ENCODE peak calls at places on chromosomes 2 and 18, in seven cellular contexts. B is A549, N is aorta, Z is heart right ventricle, X is lower lobe of right lung, O is RWPE2, P is body of pancreas. D is an unnamed sample. For H3K4me1, the result is how much of the 10 kb centered on the place peaks cover.

GRCh38 chr2:235669983-235670962 is 176.4 kb downstream of the AGAP1 start:
- ATAC-seq in B (peak), N (peak), Z (peak), X (peak), O (peak), P (peak), D (peak)

GRCh38 chr18:78123144-78123909 is 856.3 kb upstream of the SALL3 start:
- ATAC-seq in B (no peak), N (no peak), Z (no peak), X (no peak), O (no peak), P (no peak), D (no peak)

GRCh38 chr18:10025756-10026290 is 112.0 kb downstream of the VAPA start:
- ATAC-seq in B (no peak), N (peak), Z (peak), X (no peak), O (no peak), P (no peak), D (no peak)

GRCh38 chr2:215747244-215747620 is 266.1 kb downstream of the MREG start:
- ATAC-seq in B (peak), N (no peak), Z (no peak), X (no peak), O (peak), P (no peak), D (no peak)

GRCh38 chr2:18045230-18045629 is 166.8 kb downstream of the KCNS3 start:
- ATAC-seq in B (no peak), N (no peak), Z (no peak), X (no peak), O (no peak), P (no peak), D (no peak)

GRCh38 chr18:78673516-78674321 is 305.9 kb upstream of the SALL3 start:
- ATAC-seq in B (no peak), N (peak), Z (no peak), X (no peak), O (no peak), P (no peak), D (no peak)

GRCh38 chr18:36304723-36305122 is 7.2 kb downstream of the FHOD3 start:
- ATAC-seq in B (no peak), N (no peak), Z (no peak), X (no peak), O (no peak), P (no peak), D (no peak)

GRCh38 chr2:10136187-10136934 is 13.8 kb downstream of the RRM2 start:
- ATAC-seq in B (no peak), N (no peak), Z (no peak), X (no peak), O (peak), P (no peak), D (no peak)

GRCh38 chr18:63267990-63268721 is 51.4 kb downstream of the BCL2 start:
- ATAC-seq in B (no peak), N (no peak), Z (no peak), X (no peak), O (no peak), P (no peak), D (no peak)

GRCh38 chr2:48238381-48238780 is 291.6 kb upstream of the STON1 start:
- ATAC-seq in B (no peak), N (no peak), Z (peak), X (no peak), O (no peak), P (no peak), D (no peak)

GRCh38 chr2:204260162-204260877 is 285.0 kb upstream of the PARD3B start:
- ATAC-seq in B (peak), N (peak), Z (peak), X (peak), O (peak), P (peak), D (peak)

GRCh38 chr18:29501952-29502351 is 1325.0 kb upstream of the CDH2 start:
- ATAC-seq in B (no peak), N (no peak), Z (no peak), X (no peak), O (peak), P (no peak), D (no peak)

GRCh38 chr2:227717687-227718567 is at the start of gene SLC19A3:
- ATAC-seq in B (peak), N (peak), Z (peak), X (peak), O (peak), P (peak), D (peak)

GRCh38 chr2:136141510-136142154 is 23.7 kb upstream of the CXCR4 start:
- ATAC-seq in B (no peak), N (no peak), Z (no peak), X (no peak), O (no peak), P (no peak), D (no peak)

GRCh38 chr2:212863185-212863588 is 288.2 kb downstream of the IKZF2 start:
- ATAC-seq in B (no peak), N (no peak), Z (no peak), X (no peak), O (no peak), P (no peak), D (no peak)

GRCh38 chr18:23586249-23587196 is at the start of gene NPC1:
- ATAC-seq in B (peak), N (peak), Z (peak), X (peak), O (peak), P (peak), D (peak)

GRCh38 chr18:22790545-22791415 is 142.3 kb upstream of the RBBP8 start:
- ATAC-seq in B (no peak), N (no peak), Z (no peak), X (no peak), O (no peak), P (no peak), D (no peak)

GRCh38 chr2:109654316-109655050 is 40.3 kb downstream of the SOWAHC start:
- ATAC-seq in B (no peak), N (no peak), Z (no peak), X (no peak), O (no peak), P (no peak), D (no peak)

GRCh38 chr18:12053312-12053711 is 40.3 kb upstream of the ANKRD62 start:
- ATAC-seq in B (no peak), N (no peak), Z (no peak), X (peak), O (no peak), P (no peak), D (no peak)

GRCh38 chr2:62321370-62321769 is 125.5 kb downstream of the B3GNT2 start:
- ATAC-seq in B (no peak), N (no peak), Z (no peak), X (no peak), O (no peak), P (no peak), D (no peak)

GRCh38 chr2:153568105-153568504 is 89.5 kb upstream of the RPRM start:
- ATAC-seq in B (no peak), N (no peak), Z (no peak), X (no peak), O (no peak), P (peak), D (no peak)

GRCh38 chr2:111139637-111140317 is 19.1 kb downstream of the BCL2L11 start:
- ATAC-seq in B (no peak), N (no peak), Z (no peak), X (no peak), O (peak), P (peak), D (no peak)
- H3K4me1 ChIP-seq in B (under half), N (under half), Z (under half), X (under half), O (under half), P (under half), D (under half)

GRCh38 chr2:24930768-24931167 is 10.7 kb upstream of the ADCY3 start:
- ATAC-seq in B (peak), N (no peak), Z (peak), X (no peak), O (peak), P (no peak), D (no peak)
- H3K4me1 ChIP-seq in B (under half), N (under half), Z (under half), X (under half), O (under half), P (under half), D (under half)

GRCh38 chr2:218877891-218878290 is 2.8 kb upstream of the WNT10A start:
- ATAC-seq in B (no peak), N (no peak), Z (no peak), X (no peak), O (no peak), P (no peak), D (no peak)

GRCh38 chr2:218877331-218877730 is 3.3 kb upstream of the WNT10A start:
- ATAC-seq in B (no peak), N (no peak), Z (no peak), X (no peak), O (no peak), P (no peak), D (no peak)

GRCh38 chr2:218878486-218878885 is 2.2 kb upstream of the WNT10A start:
- ATAC-seq in B (no peak), N (no peak), Z (no peak), X (no peak), O (no peak), P (no peak), D (no peak)

GRCh38 chr2:218879881-218880748 is 537 bp upstream of the WNT10A start:
- ATAC-seq in B (peak), N (no peak), Z (no peak), X (peak), O (peak), P (peak), D (no peak)

DNA sequence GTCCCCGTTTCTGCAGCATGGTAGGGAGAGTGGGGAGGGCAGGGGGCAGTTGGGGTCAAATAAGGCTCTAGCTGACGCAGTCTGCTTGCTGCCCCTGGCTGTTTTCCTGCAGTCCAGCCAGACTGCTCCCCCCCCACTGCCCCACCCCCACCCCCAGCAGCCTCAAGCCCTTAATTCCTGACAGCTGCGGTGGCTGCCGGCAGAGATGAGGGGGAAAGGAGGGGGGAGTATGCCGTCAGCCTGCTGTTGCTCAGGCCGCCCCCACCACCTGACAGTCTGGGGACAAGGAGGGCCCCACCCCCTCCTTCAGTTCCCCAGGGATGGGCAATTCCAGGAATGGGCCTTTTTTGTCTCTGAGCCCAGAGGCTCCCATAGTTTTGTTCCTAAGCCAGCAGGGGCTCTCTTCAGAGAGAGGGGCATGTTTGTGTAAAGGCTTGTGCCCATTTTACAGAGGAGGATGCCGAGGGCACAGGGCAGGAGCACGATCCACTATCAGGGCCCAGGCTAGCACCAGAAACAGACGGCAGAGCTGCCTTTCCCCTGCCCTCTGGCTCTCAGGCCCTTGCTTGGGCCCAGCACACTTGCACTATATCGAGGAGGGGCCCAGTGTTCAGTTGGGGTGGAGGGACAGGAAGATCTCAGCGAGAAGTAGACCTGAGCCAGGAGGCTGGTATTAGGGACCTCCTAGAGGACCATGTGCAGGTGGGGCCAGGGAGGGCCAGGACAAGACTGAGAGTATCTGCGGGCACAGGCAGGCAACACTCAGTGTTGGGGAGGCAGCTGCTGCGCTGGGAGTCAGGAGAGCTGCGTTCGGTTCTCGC is 1.5 kb upstream of the WNT10A start:
- ATAC-seq in B (no peak), N (no peak), Z (no peak), X (no peak), O (no peak), P (no peak), D (no peak)
- H3K4me1 ChIP-seq in B (under half), N (under half), Z (under half), X (under half), O (under half), P (under half), D (under half)

GRCh38 chr18:13284330-13285027 is 65.9 kb downstream of the LDLRAD4 start:
- ATAC-seq in B (no peak), N (peak), Z (peak), X (no peak), O (no peak), P (no peak), D (no peak)
- H3K4me1 ChIP-seq in B (under half), N (under half), Z (under half), X (under half), O (under half), P (under half), D (under half)